ENCODE peak calls at places on chromosomes 6 and 20, in six cellular contexts. E, C, V, M, H and L are unnamed samples.
A peak's percentile ranks its signal among the peaks of the same experiment; 100 is the strongest.

GRCh38 chr6:7419065-7419464 is 29.5 kb downstream of the RIOK1 start:
- DNase-seq in V (no peak), C (no peak), E (no peak), H (no peak), M (no peak), L (no peak)

GRCh38 chr6:35391240-35391968 is 49.0 kb downstream of the PPARD start:
- DNase-seq in H (no peak), C (peak; percentile 97), V (no peak), M (peak; percentile 70), E (no peak), L (peak; percentile 19)

GRCh38 chr6:38387461-38387860 is 252.3 kb downstream of the BTBD9 start:
- DNase-seq in E (no peak), V (no peak), M (no peak), H (no peak), C (no peak), L (no peak)

GRCh38 chr6:89874438-89874837 is 19.8 kb upstream of the GJA10 start:
- DNase-seq in C (no peak), H (no peak), M (no peak), E (no peak), V (no peak), L (peak; percentile 24)

GRCh38 chr6:75657327-75657726 is 55.6 kb downstream of the SENP6 start:
- DNase-seq in E (no peak), H (no peak), C (no peak), M (no peak), V (no peak), L (no peak)

GRCh38 chr6:4021133-4021861 is 57.6 kb downstream of the FAM217A start:
- DNase-seq in V (peak; percentile 96), E (peak; percentile 84), C (peak; percentile 97), H (peak; percentile 96), M (peak; percentile 95), L (peak; percentile 95)

GRCh38 chr20:1295276-1295930 is 29.3 kb downstream of the SNPH start:
- DNase-seq in C (no peak), E (no peak), V (no peak), M (no peak), H (no peak), L (no peak)

GRCh38 chr6:43773050-43773956 is 3.3 kb downstream of the VEGFA start:
- DNase-seq in H (peak; percentile 66), C (peak; percentile 62), E (peak; percentile 29), M (peak; percentile 44), V (peak; percentile 65), L (peak; percentile 80)

GRCh38 chr20:728022-728944 is 40.0 kb downstream of the SLC52A3 start:
- DNase-seq in E (peak; percentile 44), V (peak; percentile 68), C (no peak), M (no peak), H (peak; percentile 41), L (peak; percentile 40)

GRCh38 chr20:22490287-22491187 is 93.8 kb downstream of the FOXA2 start:
- DNase-seq in V (no peak), H (no peak), E (no peak), C (no peak), M (no peak), L (peak; percentile 89)

GRCh38 chr6:150004101-150004782 is 21.1 kb downstream of the RAET1L start:
- DNase-seq in M (no peak), H (no peak), V (no peak), C (no peak), E (peak; percentile 68), L (no peak)

GRCh38 chr20:44807051-44807683 is 3.2 kb downstream of the RIMS4 start:
- DNase-seq in E (no peak), H (no peak), V (no peak), M (no peak), C (no peak), L (no peak)

GRCh38 chr6:148760568-148761531 is 14.0 kb downstream of the UST start:
- DNase-seq in M (no peak), H (peak; percentile 76), V (peak; percentile 37), C (peak; percentile 53), E (peak; percentile 53), L (peak; percentile 37)

GRCh38 chr20:23205656-23206055 is 119.5 kb upstream of the CD93 start:
- DNase-seq in V (peak; percentile 78), C (no peak), M (no peak), E (no peak), H (peak; percentile 71), L (peak; percentile 49)

GRCh38 chr20:19758888-19759331 is 852 bp downstream of the RIN2 start:
- DNase-seq in C (peak; percentile 21), M (no peak), H (peak; percentile 81), V (peak; percentile 81), E (no peak), L (peak; percentile 81)

GRCh38 chr20:46093531-46093930 is 3.8 kb upstream of the NCOA5 start:
- DNase-seq in V (no peak), C (peak; percentile 42), E (no peak), M (no peak), H (no peak), L (no peak)

GRCh38 chr20:1473821-1474220 is 7.2 kb upstream of the NSFL1C start:
- DNase-seq in E (no peak), C (no peak), V (no peak), M (no peak), H (no peak), L (no peak)

GRCh38 chr6:33823806-33824205 is 20.0 kb upstream of the MLN start:
- DNase-seq in H (no peak), C (no peak), E (no peak), V (no peak), M (no peak), L (no peak)

GRCh38 chr20:48921168-48921882 is at the start of gene ARFGEF2:
- DNase-seq in M (peak; percentile 69), V (peak; percentile 92), H (peak; percentile 93), C (peak; percentile 85), E (peak; percentile 88), L (peak; percentile 98)

GRCh38 chr6:39973661-39974060 is 39.4 kb upstream of the MOCS1 start:
- DNase-seq in M (no peak), V (no peak), H (no peak), C (no peak), E (no peak), L (no peak)

GRCh38 chr6:39982720-39983119 is 48.5 kb upstream of the MOCS1 start:
- DNase-seq in M (no peak), V (no peak), H (no peak), E (no peak), C (no peak), L (no peak)

GRCh38 chr6:39980839-39981580 is 46.7 kb upstream of the MOCS1 start:
- DNase-seq in E (no peak), H (no peak), C (peak; percentile 31), V (no peak), M (peak; percentile 37), L (no peak)

GRCh38 chr6:39979461-39980328 is 45.4 kb upstream of the MOCS1 start:
- DNase-seq in M (no peak), C (no peak), H (no peak), E (no peak), V (no peak), L (no peak)

GRCh38 chr6:39978240-39978639 is 44.0 kb upstream of the MOCS1 start:
- DNase-seq in M (no peak), C (no peak), V (no peak), H (no peak), E (no peak), L (no peak)
- H3K4me3 ChIP-seq in M (no peak overlapping the region), C (no peak overlapping the region), V (no peak overlapping the region), H (no peak overlapping the region), E (no peak overlapping the region), L (no peak overlapping the region)

GRCh38 chr20:63590218-63591146 is 16.4 kb upstream of the HELZ2 start:
- DNase-seq in V (no peak), E (no peak), H (no peak), C (no peak), M (no peak), L (peak; percentile 45)

GRCh38 chr20:63591786-63592355 is 17.8 kb upstream of the HELZ2 start:
- DNase-seq in C (no peak), M (no peak), V (no peak), E (no peak), H (no peak), L (no peak)

GRCh38 chr20:63594043-63594561 is 20.1 kb upstream of the HELZ2 start:
- DNase-seq in E (no peak), V (no peak), M (no peak), H (peak; percentile 73), C (no peak), L (no peak)

GRCh38 chr20:63591147-63591533 is 17.1 kb upstream of the HELZ2 start:
- DNase-seq in M (no peak), H (no peak), E (no peak), V (no peak), C (no peak), L (no peak)

DNA sequence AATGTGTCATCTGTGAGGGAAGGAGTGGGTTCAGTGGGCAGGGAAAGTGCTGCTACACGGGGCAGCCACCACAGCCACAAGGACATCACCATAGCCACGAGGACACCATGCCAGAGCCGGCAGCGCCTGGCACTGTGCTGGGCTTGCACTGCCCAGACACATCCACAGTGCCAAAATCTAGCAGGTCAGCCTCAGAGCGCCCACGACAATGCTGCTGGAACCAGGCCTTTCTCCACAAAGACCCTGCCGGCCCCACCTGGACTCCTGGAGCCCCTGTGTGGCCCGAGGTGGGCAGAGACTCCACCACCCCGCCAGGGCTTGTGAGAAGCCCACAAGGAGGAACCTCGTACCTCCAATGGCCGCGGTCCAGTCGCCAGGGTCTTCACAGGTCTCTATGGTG is 18.6 kb upstream of the HELZ2 start:
- DNase-seq in E (no peak), V (no peak), H (no peak), C (no peak), M (no peak), L (no peak)
- H3K4me1 ChIP-seq in E (peaks cover 8% of the 10 kb centered on the region), V (no peaks in the 10 kb centered on the region), H (no peaks in the 10 kb centered on the region), C (peaks cover 9% of the 10 kb centered on the region), M (no peaks in the 10 kb centered on the region), L (no peaks in the 10 kb centered on the region)

GRCh38 chr6:1624071-1624847 is 14.5 kb downstream of the FOXC1 start:
- DNase-seq in H (no peak), C (no peak), M (no peak), V (no peak), E (no peak), L (no peak)

GRCh38 chr6:1626481-1626880 is 16.8 kb downstream of the FOXC1 start:
- DNase-seq in V (no peak), E (no peak), M (no peak), H (no peak), C (no peak), L (no peak)

GRCh38 chr6:1625926-1626413 is 16.3 kb downstream of the FOXC1 start:
- DNase-seq in E (no peak), C (no peak), V (no peak), M (no peak), H (no peak), L (no peak)

GRCh38 chr6:1624848-1625341 is 15.2 kb downstream of the FOXC1 start:
- DNase-seq in M (no peak), V (no peak), H (peak; percentile 56), E (no peak), C (peak; percentile 61), L (no peak)

GRCh38 chr6:1625352-1625773 is 15.6 kb downstream of the FOXC1 start:
- DNase-seq in V (no peak), E (no peak), H (no peak), C (no peak), M (no peak), L (no peak)
- H3K4me3 ChIP-seq in V (peak overlapping the region; percentile 73), E (peak overlapping the region; percentile 61), H (peak overlapping the region; percentile 78), C (peak overlapping the region; percentile 74), M (no peak overlapping the region), L (no peak overlapping the region)

DNA sequence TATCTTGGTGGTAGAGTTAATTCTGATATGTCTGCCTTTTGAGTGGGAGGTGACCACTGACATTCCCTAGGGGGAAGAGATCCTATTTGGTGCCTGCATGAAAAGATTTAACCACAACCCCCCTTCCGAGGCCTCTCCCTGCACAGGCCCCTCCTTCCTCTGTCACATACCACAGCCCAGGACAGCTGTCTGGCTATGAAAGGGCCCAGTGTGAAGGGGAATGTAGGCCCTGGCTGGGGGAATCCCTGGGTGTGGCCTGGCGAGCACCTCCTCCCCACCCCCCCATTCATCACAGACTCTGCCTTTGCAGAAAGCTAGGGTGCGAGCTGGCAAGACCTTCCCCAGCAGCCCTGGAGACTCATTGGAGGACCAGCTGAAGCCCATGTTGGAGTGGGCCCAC is 27.4 kb upstream of the MAPRE1 start:
- DNase-seq in H (no peak), C (peak; percentile 80), V (no peak), E (peak; percentile 34), M (no peak), L (no peak)
- H3K4me1 ChIP-seq in H (no peaks in the 10 kb centered on the region), C (peaks cover 36% of the 10 kb centered on the region), V (peaks cover 3% of the 10 kb centered on the region), E (peaks cover 56% of the 10 kb centered on the region), M (no peaks in the 10 kb centered on the region), L (no peaks in the 10 kb centered on the region)